ENCODE peak calls at places on chromosomes 12 and 14, in four cellular contexts. One of them, this sample, is unnamed.
A peak's percentile ranks its signal among the peaks of the same experiment; 100 is the strongest.

GRCh38 chr12:54376596-54377468 is 7.7 kb downstream of the ZNF385A start:
- DNase-seq in choroid plexus epithelial cell: no peak
- DNase-seq in neural crest cell: no peak
- DNase-seq in HS-5: no peak
- DNase-seq in this sample: no peak

GRCh38 chr14:28344381-28344780 is 422.2 kb upstream of the FOXG1 start:
- DNase-seq in choroid plexus epithelial cell: peak; percentile 43
- DNase-seq in HS-5: no peak
- DNase-seq in neural crest cell: no peak
- DNase-seq in this sample: no peak

GRCh38 chr12:90959538-90960139 is 4.7 kb upstream of the CCER1 start:
- DNase-seq in choroid plexus epithelial cell: peak; percentile 79
- DNase-seq in HS-5: no peak
- DNase-seq in neural crest cell: peak; percentile 14
- DNase-seq in this sample: no peak

GRCh38 chr12:18998343-18999270 is 130.9 kb upstream of the PLEKHA5 start:
- DNase-seq in choroid plexus epithelial cell: peak; percentile 39
- DNase-seq in HS-5: peak; percentile 86
- DNase-seq in neural crest cell: no peak
- DNase-seq in this sample: no peak

GRCh38 chr12:78759387-78759786 is 105.2 kb upstream of the SYT1 start:
- DNase-seq in HS-5: peak; percentile 6
- DNase-seq in neural crest cell: no peak
- DNase-seq in choroid plexus epithelial cell: peak; percentile 38
- DNase-seq in this sample: no peak

GRCh38 chr14:95039993-95040348 is 117.4 kb downstream of the DICER1 start:
- DNase-seq in neural crest cell: no peak
- DNase-seq in HS-5: no peak
- DNase-seq in choroid plexus epithelial cell: no peak
- DNase-seq in this sample: no peak

GRCh38 chr14:90397401-90398314 is 829 bp downstream of the CALM1 start:
- DNase-seq in choroid plexus epithelial cell: peak; percentile 36
- DNase-seq in neural crest cell: peak; percentile 40
- DNase-seq in HS-5: no peak
- DNase-seq in this sample: peak; percentile 78

GRCh38 chr14:28751467-28752058 is 15.0 kb upstream of the FOXG1 start:
- DNase-seq in neural crest cell: peak; percentile 60
- DNase-seq in choroid plexus epithelial cell: peak; percentile 82
- DNase-seq in HS-5: no peak
- DNase-seq in this sample: no peak

GRCh38 chr12:51128905-51129304 is 44.0 kb downstream of the TFCP2 start:
- DNase-seq in choroid plexus epithelial cell: peak; percentile 52
- DNase-seq in neural crest cell: no peak
- DNase-seq in HS-5: no peak
- DNase-seq in this sample: no peak

GRCh38 chr12:131862600-131862993 is 31.8 kb upstream of the ULK1 start:
- DNase-seq in choroid plexus epithelial cell: no peak
- DNase-seq in HS-5: no peak
- DNase-seq in neural crest cell: no peak
- DNase-seq in this sample: no peak

GRCh38 chr12:19428261-19428660 is 11.0 kb upstream of the AEBP2 start:
- DNase-seq in HS-5: no peak
- DNase-seq in neural crest cell: no peak
- DNase-seq in choroid plexus epithelial cell: peak; percentile 60
- DNase-seq in this sample: no peak

GRCh38 chr12:70243510-70244331 is 488 bp downstream of the CNOT2 start:
- DNase-seq in HS-5: peak; percentile 26
- DNase-seq in choroid plexus epithelial cell: peak; percentile 75
- DNase-seq in neural crest cell: peak; percentile 56
- DNase-seq in this sample: peak; percentile 68

GRCh38 chr12:6434205-6435180 is 10.3 kb upstream of the CD27 start:
- DNase-seq in HS-5: no peak
- DNase-seq in choroid plexus epithelial cell: no peak
- DNase-seq in neural crest cell: no peak
- DNase-seq in this sample: no peak

GRCh38 chr12:53325539-53326061 is 4.2 kb upstream of the AAAS start:
- DNase-seq in choroid plexus epithelial cell: no peak
- DNase-seq in neural crest cell: peak; percentile 44
- DNase-seq in HS-5: no peak
- DNase-seq in this sample: peak; percentile 4

GRCh38 chr14:104787736-104788532 is 7.6 kb downstream of the AKT1 start:
- DNase-seq in neural crest cell: no peak
- DNase-seq in choroid plexus epithelial cell: no peak
- DNase-seq in HS-5: no peak
- DNase-seq in this sample: no peak

GRCh38 chr14:92680781-92681650 is 67.4 kb downstream of the LGMN start:
- DNase-seq in choroid plexus epithelial cell: peak; percentile 83
- DNase-seq in neural crest cell: peak; percentile 68
- DNase-seq in HS-5: no peak
- DNase-seq in this sample: peak; percentile 68

GRCh38 chr12:94282675-94283074 is 134.3 kb downstream of the PLXNC1 start:
- DNase-seq in neural crest cell: no peak
- DNase-seq in choroid plexus epithelial cell: peak; percentile 40
- DNase-seq in HS-5: no peak
- DNase-seq in this sample: peak; percentile 69

GRCh38 chr12:14167005-14167628 is 185.7 kb upstream of the GRIN2B start:
- DNase-seq in HS-5: peak; percentile 45
- DNase-seq in choroid plexus epithelial cell: peak; percentile 73
- DNase-seq in neural crest cell: peak; percentile 68
- DNase-seq in this sample: peak; percentile 28

This sample was measured in CD4-positive, alpha-beta memory T cell.